ENCODE peak calls at places on chromosomes 11 and 22, in ten cellular contexts. S is hepatocyte, P is heart right ventricle, M is tibial nerve, B is tibial artery, L is heart left ventricle, U is body of pancreas, V is mesenchymal stem cell, I is ascending aorta, W is left ventricle myocardium inferior. H is an unnamed sample.

GRCh38 chr11:69873166-69874077 is 54.2 kb upstream of the FGF3 start:
- DNase-seq in W (no peak), B (peak; percentile 39), M (no peak), P (no peak), S (no peak), U (no peak), L (no peak), V (no peak), I (peak; percentile 34), H (no peak)

GRCh38 chr11:93196816-93197382 is 892 bp downstream of the SLC36A4 start:
- DNase-seq in P (no peak), M (no peak), B (no peak), U (no peak), V (no peak), W (no peak), S (peak; percentile 13), I (no peak), L (no peak), H (no peak)

GRCh38 chr11:35145249-35145648 is 6.3 kb downstream of the CD44 start:
- DNase-seq in B (no peak), U (peak; percentile 46), M (no peak), V (peak; percentile 60), S (no peak), L (no peak), W (no peak), I (no peak), P (no peak), H (no peak)

GRCh38 chr11:112082729-112083128 is 3.8 kb downstream of the TIMM8B start:
- DNase-seq in M (no peak), U (no peak), P (peak; percentile 9), V (peak; percentile 95), L (no peak), B (no peak), I (no peak), S (no peak), W (no peak), H (no peak)

GRCh38 chr11:102007567-102008437 is 39.4 kb upstream of the CFAP300 start:
- DNase-seq in B (no peak), L (no peak), I (no peak), P (no peak), V (peak; percentile 66), W (no peak), U (peak; percentile 27), M (no peak), S (peak; percentile 59), H (no peak)

GRCh38 chr11:124756753-124757227 is 4.7 kb upstream of the VSIG2 start:
- DNase-seq in W (no peak), P (no peak), B (no peak), V (no peak), M (no peak), L (no peak), S (no peak), I (no peak), U (no peak), H (no peak)

GRCh38 chr11:118953265-118953664 is 2.8 kb upstream of the UPK2 start:
- DNase-seq in B (no peak), I (no peak), M (no peak), L (no peak), P (no peak), S (no peak), V (peak; percentile 20), U (no peak), W (no peak), H (no peak)

GRCh38 chr11:34570584-34570983 is 50.3 kb upstream of the EHF start:
- DNase-seq in S (no peak), M (no peak), U (no peak), V (no peak), P (no peak), B (no peak), I (no peak), W (no peak), L (no peak), H (no peak)

GRCh38 chr11:30992513-30992849 is 377.1 kb downstream of the DCDC1 start:
- DNase-seq in P (no peak), B (no peak), V (no peak), I (no peak), M (no peak), W (no peak), U (no peak), L (no peak), S (peak; percentile 44), H (no peak)

GRCh38 chr11:126725521-126725920 is 275.0 kb downstream of the KIRREL3 start:
- DNase-seq in P (no peak), U (no peak), L (no peak), I (no peak), M (no peak), B (no peak), W (no peak), S (no peak), V (no peak), H (no peak)

GRCh38 chr11:129701706-129702105 is 113.9 kb upstream of the TMEM45B start:
- DNase-seq in B (no peak), V (no peak), S (no peak), U (no peak), P (no peak), I (no peak), L (no peak), W (no peak), M (no peak), H (no peak)

GRCh38 chr11:86174101-86175046 is 70.2 kb upstream of the EED start:
- DNase-seq in S (peak; percentile 67), W (peak; percentile 77), M (peak; percentile 64), L (peak; percentile 81), P (peak; percentile 91), V (peak; percentile 95), B (peak; percentile 94), I (peak; percentile 97), U (peak; percentile 60), H (peak; percentile 88)

GRCh38 chr11:121374286-121374985 is 77.7 kb upstream of the SORL1 start:
- DNase-seq in B (no peak), U (no peak), M (no peak), V (no peak), W (no peak), S (no peak), P (no peak), I (no peak), L (no peak), H (no peak)

GRCh38 chr11:115623021-115623451 is 118.8 kb upstream of the CADM1 start:
- DNase-seq in W (peak; percentile 85), P (peak; percentile 90), B (peak; percentile 90), U (peak; percentile 40), S (peak; percentile 80), L (peak; percentile 84), V (peak; percentile 97), I (peak; percentile 87), M (peak; percentile 62), H (peak; percentile 59)

GRCh38 chr11:77179681-77180080 is 51.6 kb downstream of the MYO7A start:
- DNase-seq in M (no peak), U (no peak), B (no peak), S (no peak), L (peak; percentile 54), P (no peak), V (no peak), W (no peak), I (no peak), H (no peak)

DNA sequence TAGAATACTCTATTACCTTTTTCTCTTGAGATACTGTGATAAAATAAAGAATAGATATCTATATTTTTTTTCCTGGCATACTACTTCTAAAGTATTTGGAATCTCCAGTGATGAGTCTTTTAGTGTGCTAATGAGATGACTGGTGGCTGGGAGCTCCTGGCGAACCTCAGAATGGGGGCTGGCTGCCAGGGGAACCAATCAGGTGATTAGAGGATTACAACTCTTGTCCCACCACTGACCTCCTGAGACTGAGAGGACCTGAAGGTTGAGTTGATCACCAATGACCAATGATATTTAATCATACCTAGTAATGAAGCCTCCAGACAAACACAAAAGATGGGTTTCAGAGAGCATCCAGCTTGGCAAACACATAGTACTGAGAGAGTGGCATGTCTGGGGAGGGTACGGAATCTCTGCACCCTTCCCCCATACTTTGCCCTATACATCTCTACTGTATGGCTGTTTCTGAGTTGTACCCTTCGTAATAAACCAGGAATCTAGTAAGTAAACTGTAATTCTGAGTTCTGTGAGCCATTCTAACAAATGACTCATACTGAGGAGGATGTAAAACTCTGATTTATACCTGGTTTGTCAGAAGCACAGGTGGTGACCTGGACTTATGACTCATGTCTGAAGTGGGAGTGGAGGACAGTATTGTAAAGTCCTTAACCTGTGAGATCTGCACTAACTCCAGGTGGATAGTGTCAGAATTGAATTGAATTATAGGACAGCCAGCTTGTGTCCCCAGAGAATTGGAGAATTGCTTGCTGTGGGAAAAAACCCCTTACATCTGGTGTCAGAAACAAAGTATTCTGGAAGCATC is 325.3 kb upstream of the LRRC4C start:
- DNase-seq in S (peak; percentile 46), P (no peak), I (no peak), V (peak; percentile 19), L (no peak), M (no peak), U (no peak), B (no peak), W (no peak), H (no peak)
- H3K9me3 ChIP-seq in S (no peaks in the 10 kb centered on the region), P (peaks cover 7% of the 10 kb centered on the region), I (no peaks in the 10 kb centered on the region), V (peaks cover 4% of the 10 kb centered on the region), L (no peaks in the 10 kb centered on the region), M (no peaks in the 10 kb centered on the region), U (no peaks in the 10 kb centered on the region), B (no peaks in the 10 kb centered on the region), W (peaks cover 14% of the 10 kb centered on the region), H (no peaks in the 10 kb centered on the region)

GRCh38 chr22:49328630-49329405 is 498.9 kb downstream of the BRD1 start:
- DNase-seq in P (no peak), S (no peak), W (no peak), V (no peak), M (no peak), I (no peak), L (no peak), U (no peak), B (no peak), H (no peak)
- H3K9me3 ChIP-seq in P (peaks cover 26% of the 10 kb centered on the region), S (no peaks in the 10 kb centered on the region), W (peaks cover 41% of the 10 kb centered on the region), V (peaks cover 14% of the 10 kb centered on the region), M (no peaks in the 10 kb centered on the region), I (peaks cover 6% of the 10 kb centered on the region), L (peaks cover 23% of the 10 kb centered on the region), U (peaks cover 4% of the 10 kb centered on the region), B (peaks cover 7% of the 10 kb centered on the region), H (peaks cover 6% of the 10 kb centered on the region)

DNA sequence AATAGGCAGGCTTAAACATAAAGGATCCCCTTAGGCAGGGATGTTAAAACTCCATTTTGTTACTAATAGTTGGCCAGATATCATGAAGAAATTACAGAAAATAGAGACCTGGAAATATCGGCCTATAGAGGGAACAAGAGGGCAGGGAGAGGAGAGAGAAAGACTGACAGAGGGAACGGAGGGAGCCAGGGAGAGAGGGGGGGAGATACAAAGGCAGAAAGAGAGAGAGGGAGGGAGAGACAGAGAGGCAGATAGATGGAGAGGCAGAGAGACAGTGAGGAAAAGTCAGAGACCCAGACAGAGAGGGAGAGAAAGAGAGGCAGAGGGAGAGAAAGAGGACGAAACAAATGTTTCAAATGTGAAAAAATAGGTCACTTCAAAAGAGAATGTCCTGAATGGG is 53.5 kb downstream of the ZNF280B start:
- DNase-seq in L (no peak), M (no peak), V (no peak), S (no peak), B (no peak), U (no peak), P (no peak), W (no peak), I (no peak), H (no peak)
- H3K9me3 ChIP-seq in L (peaks cover 44% of the 10 kb centered on the region), M (no peaks in the 10 kb centered on the region), V (peaks cover 50% of the 10 kb centered on the region), S (no peaks in the 10 kb centered on the region), B (peaks cover 19% of the 10 kb centered on the region), U (peaks cover 23% of the 10 kb centered on the region), P (peaks cover 54% of the 10 kb centered on the region), W (peaks cover 51% of the 10 kb centered on the region), I (peaks cover 18% of the 10 kb centered on the region), H (peaks cover 22% of the 10 kb centered on the region)

DNA sequence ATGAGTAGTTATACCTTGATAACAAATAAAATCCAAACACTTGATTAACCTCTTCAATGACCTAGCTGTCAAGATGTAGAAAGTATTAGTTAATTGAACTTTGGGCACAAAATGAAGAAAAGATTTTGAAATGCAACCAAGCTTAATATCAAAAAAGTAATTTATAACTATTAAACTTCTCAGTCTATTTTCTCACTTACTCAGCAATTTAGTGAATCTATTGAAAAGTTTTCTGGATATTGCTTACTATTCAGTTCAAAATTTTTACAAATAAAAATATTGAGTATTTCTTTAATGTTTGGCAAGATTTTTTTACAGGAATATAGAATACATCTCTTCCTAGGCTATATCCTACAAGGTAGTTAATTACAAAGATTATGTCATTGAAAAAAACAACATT is 192.5 kb downstream of the GRIA4 start:
- DNase-seq in V (no peak), U (no peak), P (no peak), M (no peak), L (no peak), B (no peak), I (no peak), S (no peak), W (no peak), H (no peak)
- H3K9me3 ChIP-seq in V (no peaks in the 10 kb centered on the region), U (no peaks in the 10 kb centered on the region), P (no peaks in the 10 kb centered on the region), M (no peaks in the 10 kb centered on the region), L (no peaks in the 10 kb centered on the region), B (no peaks in the 10 kb centered on the region), I (no peaks in the 10 kb centered on the region), S (no peaks in the 10 kb centered on the region), W (no peaks in the 10 kb centered on the region), H (no peaks in the 10 kb centered on the region)